ENCODE peak calls at places on chromosomes 7 and 10, in six cellular contexts. One of them, this sample, is unnamed.

GRCh38 chr7:82701941-82702340 is 258.4 kb upstream of the CACNA2D1 start:
- DNase-seq in upper lobe of right lung: no peak
- DNase-seq in ovary: no peak
- DNase-seq in body of pancreas: no peak
- DNase-seq in NCI-H2171 treated with DMSO at 0.1 percent for 48 hours: no peak
- DNase-seq in epithelial cell of prostate: no peak
- DNase-seq in this sample: no peak

GRCh38 chr10:13490503-13490902 is 38.3 kb downstream of the BEND7 start:
- DNase-seq in upper lobe of right lung: no peak
- DNase-seq in ovary: no peak
- DNase-seq in body of pancreas: peak; percentile 46
- DNase-seq in NCI-H2171 treated with DMSO at 0.1 percent for 48 hours: no peak
- DNase-seq in epithelial cell of prostate: no peak
- DNase-seq in this sample: no peak

GRCh38 chr10:63133056-63133786 is at the start of gene NRBF2:
- DNase-seq in upper lobe of right lung: peak; percentile 99
- DNase-seq in ovary: peak; percentile 98
- DNase-seq in body of pancreas: peak; percentile 99
- DNase-seq in NCI-H2171 treated with DMSO at 0.1 percent for 48 hours: peak; percentile 96
- DNase-seq in epithelial cell of prostate: peak; percentile 91
- DNase-seq in this sample: peak; percentile 96

GRCh38 chr7:47581442-47581820 is 480 bp downstream of the TNS3 start:
- DNase-seq in upper lobe of right lung: peak; percentile 73
- DNase-seq in ovary: peak; percentile 67
- DNase-seq in body of pancreas: peak; percentile 61
- DNase-seq in NCI-H2171 treated with DMSO at 0.1 percent for 48 hours: peak; percentile 11
- DNase-seq in epithelial cell of prostate: no peak
- DNase-seq in this sample: no peak

GRCh38 chr10:184911-185310 is 49.7 kb downstream of the ZMYND11 start:
- DNase-seq in upper lobe of right lung: no peak
- DNase-seq in ovary: no peak
- DNase-seq in body of pancreas: no peak
- DNase-seq in NCI-H2171 treated with DMSO at 0.1 percent for 48 hours: no peak
- DNase-seq in epithelial cell of prostate: no peak
- DNase-seq in this sample: no peak

GRCh38 chr10:124072106-124072505 is 21.3 kb downstream of the CHST15 start:
- DNase-seq in upper lobe of right lung: no peak
- DNase-seq in ovary: no peak
- DNase-seq in body of pancreas: no peak
- DNase-seq in NCI-H2171 treated with DMSO at 0.1 percent for 48 hours: no peak
- DNase-seq in epithelial cell of prostate: no peak
- DNase-seq in this sample: no peak

GRCh38 chr10:95782274-95782830 is 26.4 kb downstream of the ENTPD1 start:
- DNase-seq in upper lobe of right lung: no peak
- DNase-seq in ovary: no peak
- DNase-seq in body of pancreas: no peak
- DNase-seq in NCI-H2171 treated with DMSO at 0.1 percent for 48 hours: no peak
- DNase-seq in epithelial cell of prostate: no peak
- DNase-seq in this sample: no peak

GRCh38 chr10:48494611-48495010 is 110.3 kb downstream of the ARHGAP22 start:
- DNase-seq in upper lobe of right lung: no peak
- DNase-seq in ovary: peak; percentile 6
- DNase-seq in body of pancreas: no peak
- DNase-seq in NCI-H2171 treated with DMSO at 0.1 percent for 48 hours: no peak
- DNase-seq in epithelial cell of prostate: no peak
- DNase-seq in this sample: no peak

GRCh38 chr10:104734408-104734807 is 93.3 kb downstream of the SORCS3 start:
- DNase-seq in upper lobe of right lung: no peak
- DNase-seq in ovary: no peak
- DNase-seq in body of pancreas: no peak
- DNase-seq in NCI-H2171 treated with DMSO at 0.1 percent for 48 hours: no peak
- DNase-seq in epithelial cell of prostate: no peak
- DNase-seq in this sample: no peak

GRCh38 chr7:20438665-20439376 is 108.1 kb downstream of the ITGB8 start:
- DNase-seq in upper lobe of right lung: no peak
- DNase-seq in ovary: no peak
- DNase-seq in body of pancreas: no peak
- DNase-seq in NCI-H2171 treated with DMSO at 0.1 percent for 48 hours: no peak
- DNase-seq in epithelial cell of prostate: no peak
- DNase-seq in this sample: no peak

GRCh38 chr7:150979706-150980390 is 1.7 kb upstream of the KCNH2 start:
- DNase-seq in upper lobe of right lung: no peak
- DNase-seq in ovary: no peak
- DNase-seq in body of pancreas: no peak
- DNase-seq in NCI-H2171 treated with DMSO at 0.1 percent for 48 hours: no peak
- DNase-seq in epithelial cell of prostate: no peak
- DNase-seq in this sample: no peak

GRCh38 chr7:1757601-1758000 is 87.5 kb downstream of the ELFN1 start:
- DNase-seq in upper lobe of right lung: peak; percentile 25
- DNase-seq in ovary: no peak
- DNase-seq in body of pancreas: no peak
- DNase-seq in NCI-H2171 treated with DMSO at 0.1 percent for 48 hours: no peak
- DNase-seq in epithelial cell of prostate: no peak
- DNase-seq in this sample: no peak

GRCh38 chr10:77582710-77583115 is 54.9 kb downstream of the KCNMA1 start:
- DNase-seq in upper lobe of right lung: peak; percentile 72
- DNase-seq in ovary: no peak
- DNase-seq in body of pancreas: peak; percentile 61
- DNase-seq in NCI-H2171 treated with DMSO at 0.1 percent for 48 hours: no peak
- DNase-seq in epithelial cell of prostate: peak; percentile 64
- DNase-seq in this sample: no peak

GRCh38 chr10:80681142-80681541 is 143.4 kb downstream of the SH2D4B start:
- DNase-seq in upper lobe of right lung: no peak
- DNase-seq in ovary: no peak
- DNase-seq in body of pancreas: no peak
- DNase-seq in NCI-H2171 treated with DMSO at 0.1 percent for 48 hours: no peak
- DNase-seq in epithelial cell of prostate: no peak
- DNase-seq in this sample: no peak

GRCh38 chr10:93991596-93992284 is 2.0 kb upstream of the PLCE1 start:
- DNase-seq in upper lobe of right lung: no peak
- DNase-seq in ovary: peak; percentile 53
- DNase-seq in body of pancreas: peak; percentile 53
- DNase-seq in NCI-H2171 treated with DMSO at 0.1 percent for 48 hours: no peak
- DNase-seq in epithelial cell of prostate: no peak
- DNase-seq in this sample: peak; percentile 3

GRCh38 chr10:4177826-4178225 is 392.8 kb upstream of the KLF6 start:
- DNase-seq in upper lobe of right lung: no peak
- DNase-seq in ovary: no peak
- DNase-seq in body of pancreas: no peak
- DNase-seq in NCI-H2171 treated with DMSO at 0.1 percent for 48 hours: no peak
- DNase-seq in epithelial cell of prostate: no peak
- DNase-seq in this sample: no peak

GRCh38 chr7:3895341-3895740 is 594.3 kb downstream of the SDK1 start:
- DNase-seq in upper lobe of right lung: no peak
- DNase-seq in ovary: no peak
- DNase-seq in body of pancreas: no peak
- DNase-seq in NCI-H2171 treated with DMSO at 0.1 percent for 48 hours: no peak
- DNase-seq in epithelial cell of prostate: no peak
- DNase-seq in this sample: no peak

GRCh38 chr10:49737474-49738201 is 24.5 kb downstream of the OGDHL start:
- DNase-seq in upper lobe of right lung: peak; percentile 51
- DNase-seq in ovary: no peak
- DNase-seq in body of pancreas: no peak
- DNase-seq in NCI-H2171 treated with DMSO at 0.1 percent for 48 hours: no peak
- DNase-seq in epithelial cell of prostate: no peak
- DNase-seq in this sample: no peak

GRCh38 chr7:129845178-129845971 is 107.4 kb downstream of the UBE2H start:
- DNase-seq in upper lobe of right lung: no peak
- DNase-seq in ovary: no peak
- DNase-seq in body of pancreas: no peak
- DNase-seq in NCI-H2171 treated with DMSO at 0.1 percent for 48 hours: no peak
- DNase-seq in epithelial cell of prostate: no peak
- DNase-seq in this sample: no peak

GRCh38 chr7:68420342-68420750 is 1177.9 kb upstream of the AUTS2 start:
- DNase-seq in upper lobe of right lung: no peak
- DNase-seq in ovary: no peak
- DNase-seq in body of pancreas: no peak
- DNase-seq in NCI-H2171 treated with DMSO at 0.1 percent for 48 hours: no peak
- DNase-seq in epithelial cell of prostate: no peak
- DNase-seq in this sample: peak; percentile 78

GRCh38 chr10:84632866-84633265 is 304.5 kb downstream of the CCSER2 start:
- DNase-seq in upper lobe of right lung: no peak
- DNase-seq in ovary: no peak
- DNase-seq in body of pancreas: no peak
- DNase-seq in NCI-H2171 treated with DMSO at 0.1 percent for 48 hours: no peak
- DNase-seq in epithelial cell of prostate: peak; percentile 74
- DNase-seq in this sample: no peak

GRCh38 chr7:11237742-11238141 is 264.1 kb downstream of the PHF14 start:
- DNase-seq in upper lobe of right lung: no peak
- DNase-seq in ovary: no peak
- DNase-seq in body of pancreas: no peak
- DNase-seq in NCI-H2171 treated with DMSO at 0.1 percent for 48 hours: no peak
- DNase-seq in epithelial cell of prostate: no peak
- DNase-seq in this sample: no peak

GRCh38 chr10:89242340-89242680 is 9.3 kb downstream of the LIPA start:
- DNase-seq in upper lobe of right lung: no peak
- DNase-seq in ovary: no peak
- DNase-seq in body of pancreas: no peak
- DNase-seq in NCI-H2171 treated with DMSO at 0.1 percent for 48 hours: no peak
- DNase-seq in epithelial cell of prostate: no peak
- DNase-seq in this sample: no peak

GRCh38 chr7:20310963-20311742 is 19.5 kb upstream of the ITGB8 start:
- DNase-seq in upper lobe of right lung: no peak
- DNase-seq in ovary: no peak
- DNase-seq in body of pancreas: no peak
- DNase-seq in NCI-H2171 treated with DMSO at 0.1 percent for 48 hours: no peak
- DNase-seq in epithelial cell of prostate: no peak
- DNase-seq in this sample: no peak

GRCh38 chr10:69338133-69338456 is 59.8 kb downstream of the HK1 start:
- DNase-seq in upper lobe of right lung: peak; percentile 69
- DNase-seq in ovary: no peak
- DNase-seq in body of pancreas: no peak
- DNase-seq in NCI-H2171 treated with DMSO at 0.1 percent for 48 hours: no peak
- DNase-seq in epithelial cell of prostate: no peak
- DNase-seq in this sample: no peak

GRCh38 chr7:118855290-118855689 is 630.8 kb downstream of the ANKRD7 start:
- DNase-seq in upper lobe of right lung: no peak
- DNase-seq in ovary: no peak
- DNase-seq in body of pancreas: no peak
- DNase-seq in NCI-H2171 treated with DMSO at 0.1 percent for 48 hours: no peak
- DNase-seq in epithelial cell of prostate: no peak
- DNase-seq in this sample: no peak

GRCh38 chr10:114408968-114409444 is 4.7 kb upstream of the AFAP1L2 start:
- DNase-seq in upper lobe of right lung: no peak
- DNase-seq in ovary: no peak
- DNase-seq in body of pancreas: no peak
- DNase-seq in NCI-H2171 treated with DMSO at 0.1 percent for 48 hours: no peak
- DNase-seq in epithelial cell of prostate: no peak
- DNase-seq in this sample: no peak

GRCh38 chr10:86585037-86585725 is 63.6 kb upstream of the WAPL start:
- DNase-seq in upper lobe of right lung: peak; percentile 84
- DNase-seq in ovary: peak; percentile 73
- DNase-seq in body of pancreas: peak; percentile 72
- DNase-seq in NCI-H2171 treated with DMSO at 0.1 percent for 48 hours: peak; percentile 57
- DNase-seq in epithelial cell of prostate: no peak
- DNase-seq in this sample: peak; percentile 75

GRCh38 chr10:4011136-4011812 is 226.3 kb upstream of the KLF6 start:
- DNase-seq in upper lobe of right lung: no peak
- DNase-seq in ovary: no peak
- DNase-seq in body of pancreas: no peak
- DNase-seq in NCI-H2171 treated with DMSO at 0.1 percent for 48 hours: no peak
- DNase-seq in epithelial cell of prostate: no peak
- DNase-seq in this sample: no peak

GRCh38 chr7:124101173-124101768 is 68.4 kb upstream of the TMEM229A start:
- DNase-seq in upper lobe of right lung: no peak
- DNase-seq in ovary: no peak
- DNase-seq in body of pancreas: peak; percentile 39
- DNase-seq in NCI-H2171 treated with DMSO at 0.1 percent for 48 hours: no peak
- DNase-seq in epithelial cell of prostate: no peak
- DNase-seq in this sample: no peak

GRCh38 chr7:127673902-127674301 is 21.9 kb downstream of the SND1 start:
- DNase-seq in upper lobe of right lung: no peak
- DNase-seq in ovary: no peak
- DNase-seq in body of pancreas: no peak
- DNase-seq in NCI-H2171 treated with DMSO at 0.1 percent for 48 hours: no peak
- DNase-seq in epithelial cell of prostate: no peak
- DNase-seq in this sample: no peak

This sample was measured in putamen.